ENCODE peak calls at places on chromosomes 11 and 22, in seven cellular contexts. One of them, this sample, is unnamed.

GRCh38 chr11:120178441-120179070 is 32.3 kb upstream of the OAF start:
- DNase-seq in AG04449: no peak
- DNase-seq in stimulated activated CD4-positive, alpha-beta T cell treated with anti-CD3 and anti-CD28 coated beads, Interleukin-2, amount 100 ng/mL, for 24 hours: no peak
- DNase-seq in head of caudate nucleus: no peak
- DNase-seq in activated CD4-positive, alpha-beta memory T cell treated with anti-CD3 and anti-CD28 coated beads for 36 hours: no peak
- DNase-seq in mammary epithelial cell: no peak
- DNase-seq in NCI-H1092: no peak
- DNase-seq in this sample: no peak

GRCh38 chr22:27531782-27532530 is 269.6 kb downstream of the MN1 start:
- DNase-seq in mammary epithelial cell: peak
- DNase-seq in head of caudate nucleus: no peak
- DNase-seq in stimulated activated CD4-positive, alpha-beta T cell treated with anti-CD3 and anti-CD28 coated beads, Interleukin-2, amount 100 ng/mL, for 24 hours: no peak
- DNase-seq in NCI-H1092: no peak
- DNase-seq in AG04449: peak
- DNase-seq in activated CD4-positive, alpha-beta memory T cell treated with anti-CD3 and anti-CD28 coated beads for 36 hours: no peak
- DNase-seq in this sample: no peak

GRCh38 chr11:2295971-2296912 is 5.5 kb downstream of the C11orf21 start:
- DNase-seq in activated CD4-positive, alpha-beta memory T cell treated with anti-CD3 and anti-CD28 coated beads for 36 hours: peak
- DNase-seq in NCI-H1092: no peak
- DNase-seq in stimulated activated CD4-positive, alpha-beta T cell treated with anti-CD3 and anti-CD28 coated beads, Interleukin-2, amount 100 ng/mL, for 24 hours: no peak
- DNase-seq in head of caudate nucleus: peak
- DNase-seq in mammary epithelial cell: no peak
- DNase-seq in AG04449: no peak
- DNase-seq in this sample: no peak

GRCh38 chr11:129979046-129979605 is 23.5 kb downstream of the PRDM10 start:
- DNase-seq in stimulated activated CD4-positive, alpha-beta T cell treated with anti-CD3 and anti-CD28 coated beads, Interleukin-2, amount 100 ng/mL, for 24 hours: no peak
- DNase-seq in head of caudate nucleus: peak
- DNase-seq in activated CD4-positive, alpha-beta memory T cell treated with anti-CD3 and anti-CD28 coated beads for 36 hours: no peak
- DNase-seq in NCI-H1092: no peak
- DNase-seq in AG04449: no peak
- DNase-seq in mammary epithelial cell: no peak
- DNase-seq in this sample: no peak

GRCh38 chr22:46069518-46070214 is 80.7 kb upstream of the PPARA start:
- DNase-seq in mammary epithelial cell: peak
- DNase-seq in stimulated activated CD4-positive, alpha-beta T cell treated with anti-CD3 and anti-CD28 coated beads, Interleukin-2, amount 100 ng/mL, for 24 hours: peak
- DNase-seq in head of caudate nucleus: peak
- DNase-seq in activated CD4-positive, alpha-beta memory T cell treated with anti-CD3 and anti-CD28 coated beads for 36 hours: peak
- DNase-seq in AG04449: peak
- DNase-seq in NCI-H1092: peak
- DNase-seq in this sample: peak

GRCh38 chr22:43446037-43446803 is 34.4 kb downstream of the MPPED1 start:
- DNase-seq in mammary epithelial cell: no peak
- DNase-seq in NCI-H1092: no peak
- DNase-seq in AG04449: no peak
- DNase-seq in head of caudate nucleus: no peak
- DNase-seq in activated CD4-positive, alpha-beta memory T cell treated with anti-CD3 and anti-CD28 coated beads for 36 hours: no peak
- DNase-seq in stimulated activated CD4-positive, alpha-beta T cell treated with anti-CD3 and anti-CD28 coated beads, Interleukin-2, amount 100 ng/mL, for 24 hours: no peak
- DNase-seq in this sample: no peak

GRCh38 chr11:12827929-12828812 is 153.9 kb downstream of the TEAD1 start:
- DNase-seq in stimulated activated CD4-positive, alpha-beta T cell treated with anti-CD3 and anti-CD28 coated beads, Interleukin-2, amount 100 ng/mL, for 24 hours: no peak
- DNase-seq in mammary epithelial cell: peak
- DNase-seq in AG04449: no peak
- DNase-seq in NCI-H1092: peak
- DNase-seq in head of caudate nucleus: peak
- DNase-seq in activated CD4-positive, alpha-beta memory T cell treated with anti-CD3 and anti-CD28 coated beads for 36 hours: no peak
- DNase-seq in this sample: no peak

GRCh38 chr11:2212411-2213251 is 41.0 kb upstream of the TH start:
- DNase-seq in AG04449: no peak
- DNase-seq in mammary epithelial cell: no peak
- DNase-seq in activated CD4-positive, alpha-beta memory T cell treated with anti-CD3 and anti-CD28 coated beads for 36 hours: peak
- DNase-seq in NCI-H1092: no peak
- DNase-seq in head of caudate nucleus: peak
- DNase-seq in stimulated activated CD4-positive, alpha-beta T cell treated with anti-CD3 and anti-CD28 coated beads, Interleukin-2, amount 100 ng/mL, for 24 hours: no peak
- DNase-seq in this sample: no peak

GRCh38 chr11:75513250-75513649 is 12.5 kb downstream of the GDPD5 start:
- DNase-seq in mammary epithelial cell: no peak
- DNase-seq in AG04449: no peak
- DNase-seq in stimulated activated CD4-positive, alpha-beta T cell treated with anti-CD3 and anti-CD28 coated beads, Interleukin-2, amount 100 ng/mL, for 24 hours: no peak
- DNase-seq in NCI-H1092: no peak
- DNase-seq in activated CD4-positive, alpha-beta memory T cell treated with anti-CD3 and anti-CD28 coated beads for 36 hours: no peak
- DNase-seq in head of caudate nucleus: no peak
- DNase-seq in this sample: no peak

GRCh38 chr22:44546686-44547310 is 48.8 kb upstream of the RTL6 start:
- DNase-seq in NCI-H1092: no peak
- DNase-seq in AG04449: no peak
- DNase-seq in head of caudate nucleus: no peak
- DNase-seq in activated CD4-positive, alpha-beta memory T cell treated with anti-CD3 and anti-CD28 coated beads for 36 hours: no peak
- DNase-seq in mammary epithelial cell: no peak
- DNase-seq in stimulated activated CD4-positive, alpha-beta T cell treated with anti-CD3 and anti-CD28 coated beads, Interleukin-2, amount 100 ng/mL, for 24 hours: no peak
- DNase-seq in this sample: no peak

GRCh38 chr11:8263769-8264410 is at the start of gene LMO1:
- DNase-seq in head of caudate nucleus: peak
- DNase-seq in activated CD4-positive, alpha-beta memory T cell treated with anti-CD3 and anti-CD28 coated beads for 36 hours: peak
- DNase-seq in stimulated activated CD4-positive, alpha-beta T cell treated with anti-CD3 and anti-CD28 coated beads, Interleukin-2, amount 100 ng/mL, for 24 hours: peak
- DNase-seq in NCI-H1092: peak
- DNase-seq in mammary epithelial cell: peak
- DNase-seq in AG04449: no peak
- DNase-seq in this sample: peak

GRCh38 chr22:37806409-37807338 is 1.1 kb upstream of the GCAT start:
- DNase-seq in NCI-H1092: no peak
- DNase-seq in head of caudate nucleus: peak
- DNase-seq in stimulated activated CD4-positive, alpha-beta T cell treated with anti-CD3 and anti-CD28 coated beads, Interleukin-2, amount 100 ng/mL, for 24 hours: no peak
- DNase-seq in mammary epithelial cell: peak
- DNase-seq in activated CD4-positive, alpha-beta memory T cell treated with anti-CD3 and anti-CD28 coated beads for 36 hours: peak
- DNase-seq in AG04449: no peak
- DNase-seq in this sample: no peak

GRCh38 chr22:45240137-45240809 is 421 bp downstream of the KIAA0930 start:
- DNase-seq in head of caudate nucleus: no peak
- DNase-seq in mammary epithelial cell: peak
- DNase-seq in NCI-H1092: no peak
- DNase-seq in AG04449: no peak
- DNase-seq in activated CD4-positive, alpha-beta memory T cell treated with anti-CD3 and anti-CD28 coated beads for 36 hours: peak
- DNase-seq in stimulated activated CD4-positive, alpha-beta T cell treated with anti-CD3 and anti-CD28 coated beads, Interleukin-2, amount 100 ng/mL, for 24 hours: peak
- DNase-seq in this sample: peak

GRCh38 chr22:30357650-30358215 is 926 bp downstream of the CCDC157 start:
- DNase-seq in mammary epithelial cell: no peak
- DNase-seq in activated CD4-positive, alpha-beta memory T cell treated with anti-CD3 and anti-CD28 coated beads for 36 hours: no peak
- DNase-seq in head of caudate nucleus: no peak
- DNase-seq in stimulated activated CD4-positive, alpha-beta T cell treated with anti-CD3 and anti-CD28 coated beads, Interleukin-2, amount 100 ng/mL, for 24 hours: no peak
- DNase-seq in NCI-H1092: no peak
- DNase-seq in AG04449: no peak
- DNase-seq in this sample: no peak

GRCh38 chr11:116461789-116462188 is 311.0 kb downstream of the BUD13 start:
- DNase-seq in head of caudate nucleus: peak
- DNase-seq in NCI-H1092: peak
- DNase-seq in mammary epithelial cell: no peak
- DNase-seq in stimulated activated CD4-positive, alpha-beta T cell treated with anti-CD3 and anti-CD28 coated beads, Interleukin-2, amount 100 ng/mL, for 24 hours: no peak
- DNase-seq in AG04449: no peak
- DNase-seq in activated CD4-positive, alpha-beta memory T cell treated with anti-CD3 and anti-CD28 coated beads for 36 hours: no peak
- DNase-seq in this sample: no peak

GRCh38 chr22:29738118-29738815 is 18.5 kb downstream of the CABP7 start:
- DNase-seq in NCI-H1092: no peak
- DNase-seq in stimulated activated CD4-positive, alpha-beta T cell treated with anti-CD3 and anti-CD28 coated beads, Interleukin-2, amount 100 ng/mL, for 24 hours: no peak
- DNase-seq in activated CD4-positive, alpha-beta memory T cell treated with anti-CD3 and anti-CD28 coated beads for 36 hours: no peak
- DNase-seq in head of caudate nucleus: no peak
- DNase-seq in AG04449: no peak
- DNase-seq in mammary epithelial cell: no peak
- DNase-seq in this sample: no peak

GRCh38 chr11:16096336-16096735 is 260.0 kb downstream of the SOX6 start:
- DNase-seq in stimulated activated CD4-positive, alpha-beta T cell treated with anti-CD3 and anti-CD28 coated beads, Interleukin-2, amount 100 ng/mL, for 24 hours: no peak
- DNase-seq in NCI-H1092: no peak
- DNase-seq in AG04449: no peak
- DNase-seq in activated CD4-positive, alpha-beta memory T cell treated with anti-CD3 and anti-CD28 coated beads for 36 hours: no peak
- DNase-seq in head of caudate nucleus: no peak
- DNase-seq in mammary epithelial cell: no peak
- DNase-seq in this sample: no peak

This sample was measured in T-cell.